ENCODE peak calls at places on chromosomes 6 and 20, in four cellular contexts. One of them, this sample, is unnamed.

GRCh38 chr6:78947962-78948361 is 80.6 kb downstream of the IRAK1BP1 start:
- DNase-seq in A549: no peak
- DNase-seq in adrenal gland: no peak
- DNase-seq in ovary: no peak
- DNase-seq in this sample: no peak

GRCh38 chr20:2918096-2919049 is 45.1 kb downstream of the PTPRA start:
- DNase-seq in adrenal gland: no peak
- DNase-seq in A549: no peak
- DNase-seq in ovary: no peak
- DNase-seq in this sample: no peak

GRCh38 chr20:13816757-13817156 is 31.9 kb downstream of the NDUFAF5 start:
- DNase-seq in ovary: no peak
- DNase-seq in A549: no peak
- DNase-seq in adrenal gland: no peak
- DNase-seq in this sample: no peak

GRCh38 chr6:135270676-135271536 is 89.8 kb downstream of the MYB start:
- DNase-seq in A549: no peak
- DNase-seq in adrenal gland: no peak
- DNase-seq in ovary: no peak
- DNase-seq in this sample: no peak

GRCh38 chr20:18587665-18588553 is at the start of gene DTD1:
- DNase-seq in A549: peak
- DNase-seq in adrenal gland: peak
- DNase-seq in ovary: peak
- DNase-seq in this sample: peak

GRCh38 chr20:57688864-57689263 is 21.0 kb downstream of the PMEPA1 start:
- DNase-seq in ovary: peak
- DNase-seq in A549: no peak
- DNase-seq in adrenal gland: no peak
- DNase-seq in this sample: no peak

GRCh38 chr6:67121115-67121514 is 1414.1 kb upstream of the EYS start:
- DNase-seq in adrenal gland: no peak
- DNase-seq in A549: no peak
- DNase-seq in ovary: no peak
- DNase-seq in this sample: no peak

GRCh38 chr6:137175157-137175889 is 1.9 kb upstream of the IL22RA2 start:
- DNase-seq in adrenal gland: no peak
- DNase-seq in A549: no peak
- DNase-seq in ovary: no peak
- DNase-seq in this sample: no peak

GRCh38 chr20:39630215-39630614 is 668.1 kb downstream of the DHX35 start:
- DNase-seq in ovary: no peak
- DNase-seq in A549: no peak
- DNase-seq in adrenal gland: peak
- DNase-seq in this sample: no peak

GRCh38 chr6:84731901-84732300 is 32.5 kb downstream of the TBX18 start:
- DNase-seq in adrenal gland: no peak
- DNase-seq in ovary: no peak
- DNase-seq in A549: no peak
- DNase-seq in this sample: no peak

GRCh38 chr6:89930789-89931188 is 36.5 kb downstream of the GJA10 start:
- DNase-seq in A549: no peak
- DNase-seq in ovary: no peak
- DNase-seq in adrenal gland: peak
- DNase-seq in this sample: no peak

DNA sequence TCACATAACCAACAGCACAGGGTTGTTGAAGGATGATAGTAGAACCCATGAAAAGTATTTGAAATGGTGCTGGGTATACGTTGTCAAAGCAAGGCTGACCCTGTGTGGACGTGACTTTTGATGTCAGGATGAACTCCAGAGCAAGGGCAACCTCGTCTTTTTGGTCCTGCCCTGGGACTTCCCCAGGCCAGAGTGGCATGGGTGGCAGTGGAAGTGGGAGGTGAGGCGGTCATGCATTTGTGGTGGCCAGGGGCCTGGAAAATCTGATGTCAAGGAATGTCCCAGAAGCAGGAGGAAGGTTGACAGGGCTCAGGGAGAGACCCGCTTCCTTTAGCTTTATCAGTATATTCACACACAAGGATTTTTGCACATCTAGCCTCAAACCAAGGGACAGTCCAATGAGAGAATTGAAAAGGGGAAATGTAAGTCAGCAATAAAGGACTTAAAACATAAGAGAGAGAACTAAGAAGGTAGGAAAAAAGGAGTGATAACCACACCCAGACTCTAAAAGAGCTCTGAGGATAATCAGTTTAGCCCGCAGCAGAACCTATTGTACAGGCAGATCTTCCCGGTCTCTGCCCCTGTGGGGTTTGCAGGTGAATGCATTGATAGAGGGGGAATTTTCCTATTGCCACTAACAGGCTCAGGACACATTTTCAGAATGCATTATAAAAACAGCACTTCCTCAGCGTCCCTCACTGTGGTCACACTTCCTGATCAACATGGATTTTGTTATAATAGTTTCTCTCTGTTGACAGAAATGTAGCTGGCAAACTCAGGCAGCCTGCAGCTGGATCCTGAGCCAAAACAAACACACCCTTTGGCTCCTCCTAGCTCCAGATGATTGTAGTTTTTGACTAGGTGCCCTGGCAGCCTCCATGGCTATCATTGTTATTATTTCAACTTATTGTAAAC is 98.7 kb upstream of the HDGFL1 start:
- DNase-seq in A549: peak
- DNase-seq in adrenal gland: peak
- DNase-seq in ovary: peak
- DNase-seq in this sample: no peak
- TF ChIP-seq CTCF in A549: no peak
- TF ChIP-seq CTCF in adrenal gland: no peak
- TF ChIP-seq CTCF in ovary: no peak
- TF ChIP-seq CTCF in this sample: peak

DNA sequence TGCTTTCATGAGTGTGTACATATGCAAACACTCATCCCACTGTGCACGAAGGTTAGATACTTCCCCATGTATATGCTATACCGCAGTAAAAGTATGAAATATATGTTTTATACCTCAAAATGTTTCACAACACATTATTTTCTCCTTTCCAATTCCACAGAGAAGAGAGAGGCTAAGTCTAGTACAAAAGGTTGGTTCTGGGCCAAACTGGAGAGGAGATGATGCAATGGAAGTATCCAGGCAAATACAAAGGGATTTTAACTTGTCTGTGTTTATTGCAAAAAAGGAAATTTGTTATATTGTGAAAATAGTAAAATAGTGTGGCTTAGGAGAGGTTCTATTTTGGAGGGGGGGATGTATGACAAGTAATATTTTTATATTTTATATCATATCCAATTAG is 112.6 kb downstream of the PLCB1 start:
- DNase-seq in adrenal gland: peak
- DNase-seq in A549: no peak
- DNase-seq in ovary: peak
- DNase-seq in this sample: no peak
- TF ChIP-seq POLR2A in adrenal gland: no peak
- TF ChIP-seq POLR2A in A549: no peak
- TF ChIP-seq POLR2A in ovary: no peak
- TF ChIP-seq POLR2A in this sample: no peak

GRCh38 chr6:23176883-23177282 is 607.5 kb downstream of the HDGFL1 start:
- DNase-seq in A549: no peak
- DNase-seq in ovary: no peak
- DNase-seq in adrenal gland: no peak
- DNase-seq in this sample: no peak
- TF ChIP-seq CTCF in A549: no peak
- TF ChIP-seq CTCF in ovary: no peak
- TF ChIP-seq CTCF in adrenal gland: no peak
- TF ChIP-seq CTCF in this sample: no peak

GRCh38 chr6:10793695-10794094 is 44.6 kb downstream of the MAK start:
- DNase-seq in adrenal gland: no peak
- DNase-seq in ovary: no peak
- DNase-seq in A549: no peak
- DNase-seq in this sample: no peak

GRCh38 chr6:10792101-10792500 is 44.5 kb downstream of the TMEM14B start:
- DNase-seq in A549: no peak
- DNase-seq in ovary: no peak
- DNase-seq in adrenal gland: no peak
- DNase-seq in this sample: no peak

GRCh38 chr6:10791673-10792072 is 44.1 kb downstream of the TMEM14B start:
- DNase-seq in A549: no peak
- DNase-seq in adrenal gland: no peak
- DNase-seq in ovary: no peak
- DNase-seq in this sample: no peak

GRCh38 chr6:10793035-10793434 is 45.3 kb downstream of the MAK start:
- DNase-seq in adrenal gland: no peak
- DNase-seq in A549: no peak
- DNase-seq in ovary: no peak
- DNase-seq in this sample: no peak

DNA sequence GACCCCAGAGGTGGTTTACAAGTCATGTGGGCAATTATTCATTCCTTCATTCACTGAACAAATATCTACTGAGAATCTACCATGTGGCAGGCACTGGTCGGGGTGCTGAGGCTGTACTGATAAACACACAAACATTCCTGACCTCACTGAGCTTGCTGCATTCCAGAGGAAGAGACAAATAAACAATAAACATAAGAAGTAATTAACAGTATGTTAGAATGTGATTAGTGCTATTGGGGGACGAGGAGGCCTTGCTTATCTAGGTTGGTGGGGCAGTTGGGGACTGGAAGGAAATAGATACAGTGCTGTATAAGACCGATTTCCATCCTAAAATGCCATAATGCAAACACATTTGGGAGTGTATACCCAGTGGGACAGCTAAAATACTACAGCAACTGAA is 44.1 kb downstream of the MAK start:
- DNase-seq in A549: no peak
- DNase-seq in adrenal gland: no peak
- DNase-seq in ovary: no peak
- DNase-seq in this sample: no peak
- TF ChIP-seq POLR2A in A549: no peak
- TF ChIP-seq POLR2A in adrenal gland: no peak
- TF ChIP-seq POLR2A in ovary: no peak
- TF ChIP-seq POLR2A in this sample: no peak

DNA sequence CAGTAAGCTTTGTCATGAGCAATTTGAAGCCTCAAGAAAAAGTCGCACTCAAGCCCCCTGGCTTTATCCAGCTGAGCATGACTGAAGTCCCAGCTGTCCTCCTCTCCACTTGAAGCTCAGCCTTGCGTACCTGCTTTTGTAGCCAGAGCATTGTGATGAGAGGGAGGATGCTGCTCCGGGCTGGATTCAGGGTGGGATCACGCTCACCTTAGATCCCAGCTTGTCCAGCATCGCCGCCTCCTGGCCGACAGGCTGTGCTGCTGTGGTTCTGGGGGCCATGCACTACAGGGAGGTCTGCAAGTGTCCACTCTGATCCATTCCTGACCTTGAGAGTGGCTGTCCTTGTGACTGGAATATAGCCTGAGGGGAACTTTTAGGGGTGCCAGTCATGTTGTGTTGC is 495.6 kb downstream of the CDH26 start:
- DNase-seq in adrenal gland: no peak
- DNase-seq in ovary: no peak
- DNase-seq in A549: no peak
- DNase-seq in this sample: no peak
- TF ChIP-seq CTCF in adrenal gland: no peak
- TF ChIP-seq CTCF in ovary: no peak
- TF ChIP-seq CTCF in A549: no peak
- TF ChIP-seq CTCF in this sample: no peak

DNA sequence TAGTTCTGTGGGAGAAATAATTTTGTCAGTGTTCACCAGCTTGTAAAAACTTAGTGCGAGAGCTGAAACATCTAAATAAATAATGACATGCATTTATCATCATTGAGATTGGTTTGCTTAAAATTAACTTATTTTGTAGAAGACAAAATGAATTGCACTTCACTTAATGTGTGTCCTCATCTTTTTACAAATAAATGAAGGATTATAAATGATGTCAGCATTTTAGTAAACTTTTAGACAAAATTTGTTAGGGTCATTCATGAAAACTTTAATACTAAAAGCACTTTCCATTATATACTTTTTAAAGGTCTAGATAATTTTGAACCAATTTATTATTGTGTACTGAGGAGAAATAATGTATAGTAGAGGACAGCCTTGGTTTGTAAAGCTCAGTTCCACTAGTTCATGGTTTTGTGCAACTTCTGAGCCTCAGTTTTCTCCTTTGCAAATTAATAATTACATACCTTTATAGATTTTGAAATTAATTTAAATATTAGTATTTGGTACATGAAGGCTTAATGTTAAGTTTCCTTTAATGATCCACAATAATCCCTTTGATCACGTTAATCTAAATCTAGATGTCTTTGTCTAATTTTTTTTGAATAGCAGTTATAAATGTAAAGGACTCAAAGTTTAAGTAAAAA is 9.2 kb downstream of the LOC128125822 start:
- DNase-seq in adrenal gland: no peak
- DNase-seq in ovary: no peak
- DNase-seq in A549: no peak
- DNase-seq in this sample: no peak
- TF ChIP-seq POLR2A in adrenal gland: no peak
- TF ChIP-seq POLR2A in ovary: no peak
- TF ChIP-seq POLR2A in A549: no peak
- TF ChIP-seq POLR2A in this sample: no peak

GRCh38 chr6:74991573-74992332 is 214.1 kb downstream of the COL12A1 start:
- DNase-seq in adrenal gland: no peak
- DNase-seq in A549: no peak
- DNase-seq in ovary: no peak
- DNase-seq in this sample: no peak
- TF ChIP-seq CTCF in adrenal gland: no peak
- TF ChIP-seq CTCF in A549: no peak
- TF ChIP-seq CTCF in ovary: no peak
- TF ChIP-seq CTCF in this sample: no peak